ENCODE peak calls at places on chromosomes 7 and 10, in six cellular contexts. One of them, this sample, is unnamed. For H3K36me3, the result is how much of the 10 kb centered on the place peaks cover.

GRCh38 chr7:124898523-124898922 is 31.1 kb downstream of the POT1 start:
- DNase-seq in BJ: no peak
- DNase-seq in cardiac muscle cell: no peak
- DNase-seq in body of pancreas: no peak
- DNase-seq in uterus: no peak
- DNase-seq in heart left ventricle: no peak
- DNase-seq in this sample: no peak

GRCh38 chr7:41994746-41995110 is 242.3 kb downstream of the GLI3 start:
- DNase-seq in heart left ventricle: no peak
- DNase-seq in uterus: no peak
- DNase-seq in BJ: no peak
- DNase-seq in body of pancreas: no peak
- DNase-seq in cardiac muscle cell: no peak
- DNase-seq in this sample: no peak

GRCh38 chr10:5385224-5385623 is 19.4 kb downstream of the TUBAL3 start:
- DNase-seq in cardiac muscle cell: no peak
- DNase-seq in uterus: no peak
- DNase-seq in heart left ventricle: no peak
- DNase-seq in BJ: no peak
- DNase-seq in body of pancreas: no peak
- DNase-seq in this sample: no peak

GRCh38 chr10:22681783-22682183 is 32.6 kb downstream of the PIP4K2A start:
- DNase-seq in body of pancreas: no peak
- DNase-seq in heart left ventricle: no peak
- DNase-seq in uterus: no peak
- DNase-seq in cardiac muscle cell: no peak
- DNase-seq in BJ: no peak
- DNase-seq in this sample: no peak

GRCh38 chr7:7122701-7123281 is 59.6 kb upstream of the C1GALT1 start:
- DNase-seq in body of pancreas: no peak
- DNase-seq in heart left ventricle: no peak
- DNase-seq in uterus: no peak
- DNase-seq in BJ: no peak
- DNase-seq in cardiac muscle cell: no peak
- DNase-seq in this sample: no peak

GRCh38 chr7:100389437-100390088 is 16.3 kb downstream of the PILRA start:
- DNase-seq in cardiac muscle cell: no peak
- DNase-seq in uterus: no peak
- DNase-seq in heart left ventricle: no peak
- DNase-seq in BJ: no peak
- DNase-seq in body of pancreas: no peak
- DNase-seq in this sample: no peak

GRCh38 chr10:45308707-45309106 is 6.7 kb downstream of the OR13A1 start:
- DNase-seq in uterus: no peak
- DNase-seq in heart left ventricle: no peak
- DNase-seq in body of pancreas: no peak
- DNase-seq in cardiac muscle cell: peak
- DNase-seq in BJ: no peak
- DNase-seq in this sample: no peak

GRCh38 chr7:82335927-82336326 is 107.7 kb downstream of the CACNA2D1 start:
- DNase-seq in heart left ventricle: peak
- DNase-seq in cardiac muscle cell: peak
- DNase-seq in body of pancreas: no peak
- DNase-seq in BJ: no peak
- DNase-seq in uterus: no peak
- DNase-seq in this sample: peak

GRCh38 chr10:11901454-11902431 is 78.6 kb downstream of the PROSER2 start:
- DNase-seq in heart left ventricle: no peak
- DNase-seq in cardiac muscle cell: peak
- DNase-seq in BJ: no peak
- DNase-seq in uterus: no peak
- DNase-seq in body of pancreas: no peak
- DNase-seq in this sample: no peak

GRCh38 chr7:523436-524336 is 4.0 kb upstream of the PDGFA start:
- DNase-seq in cardiac muscle cell: no peak
- DNase-seq in body of pancreas: no peak
- DNase-seq in heart left ventricle: no peak
- DNase-seq in uterus: no peak
- DNase-seq in BJ: no peak
- DNase-seq in this sample: no peak

GRCh38 chr7:37901236-37901827 is 15.3 kb downstream of the SFRP4 start:
- DNase-seq in body of pancreas: no peak
- DNase-seq in uterus: no peak
- DNase-seq in cardiac muscle cell: peak
- DNase-seq in BJ: no peak
- DNase-seq in heart left ventricle: no peak
- DNase-seq in this sample: no peak

GRCh38 chr10:94992811-94993210 is 54.4 kb downstream of the CYP2C9 start:
- DNase-seq in heart left ventricle: no peak
- DNase-seq in body of pancreas: no peak
- DNase-seq in uterus: no peak
- DNase-seq in cardiac muscle cell: no peak
- DNase-seq in BJ: no peak
- DNase-seq in this sample: no peak

GRCh38 chr10:18666810-18667209 is 7.6 kb downstream of the ARL5B start:
- DNase-seq in heart left ventricle: no peak
- DNase-seq in cardiac muscle cell: no peak
- DNase-seq in body of pancreas: no peak
- DNase-seq in uterus: no peak
- DNase-seq in BJ: no peak
- DNase-seq in this sample: no peak

GRCh38 chr10:89391882-89392756 is at the start of gene IFIT1:
- DNase-seq in body of pancreas: peak
- DNase-seq in uterus: peak
- DNase-seq in BJ: peak
- DNase-seq in cardiac muscle cell: peak
- DNase-seq in heart left ventricle: peak
- DNase-seq in this sample: peak

GRCh38 chr7:24395512-24395911 is 111.5 kb downstream of the NPY start:
- DNase-seq in heart left ventricle: no peak
- DNase-seq in cardiac muscle cell: no peak
- DNase-seq in BJ: no peak
- DNase-seq in body of pancreas: no peak
- DNase-seq in uterus: no peak
- DNase-seq in this sample: peak

GRCh38 chr10:88389456-88389855 is 193.7 kb downstream of the RNLS start:
- DNase-seq in body of pancreas: peak
- DNase-seq in heart left ventricle: peak
- DNase-seq in cardiac muscle cell: peak
- DNase-seq in uterus: peak
- DNase-seq in BJ: no peak
- DNase-seq in this sample: no peak

GRCh38 chr7:131861620-131862346 is 305.4 kb upstream of the PODXL start:
- DNase-seq in cardiac muscle cell: no peak
- DNase-seq in BJ: peak
- DNase-seq in heart left ventricle: no peak
- DNase-seq in body of pancreas: no peak
- DNase-seq in uterus: no peak
- DNase-seq in this sample: no peak

GRCh38 chr7:12729112-12729511 is 41.7 kb downstream of the ARL4A start:
- DNase-seq in uterus: peak
- DNase-seq in body of pancreas: peak
- DNase-seq in heart left ventricle: peak
- DNase-seq in BJ: no peak
- DNase-seq in cardiac muscle cell: peak
- DNase-seq in this sample: peak

DNA sequence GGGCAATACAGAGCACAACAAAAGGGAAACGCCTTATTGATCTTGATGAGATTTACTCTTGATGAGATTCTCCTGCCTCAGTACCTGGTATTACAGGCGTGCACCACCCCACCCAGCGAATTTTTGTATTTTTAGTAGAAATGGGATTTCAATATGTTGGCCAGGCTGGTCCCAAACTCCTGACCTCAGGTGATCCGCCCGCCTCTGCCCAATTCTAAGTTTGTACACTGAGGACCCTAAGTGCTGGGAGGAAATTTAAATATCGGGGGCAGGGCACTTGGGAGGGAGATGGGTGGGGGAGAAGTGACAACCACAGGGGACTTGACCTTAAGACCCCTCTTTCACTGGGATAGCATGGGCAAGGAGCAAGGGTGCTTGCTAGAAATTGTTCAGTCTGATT is 14.1 kb downstream of the HNRNPF start:
- DNase-seq in body of pancreas: no peak
- DNase-seq in uterus: no peak
- DNase-seq in heart left ventricle: no peak
- DNase-seq in cardiac muscle cell: no peak
- DNase-seq in BJ: no peak
- DNase-seq in this sample: no peak
- H3K4me3 ChIP-seq in body of pancreas: no peak
- H3K4me3 ChIP-seq in uterus: no peak
- H3K4me3 ChIP-seq in heart left ventricle: no peak
- H3K4me3 ChIP-seq in cardiac muscle cell: peak
- H3K4me3 ChIP-seq in BJ: no peak
- H3K4me3 ChIP-seq in this sample: peak

GRCh38 chr10:110503528-110504110 is 5.9 kb downstream of the DUSP5 start:
- DNase-seq in cardiac muscle cell: no peak
- DNase-seq in heart left ventricle: no peak
- DNase-seq in uterus: no peak
- DNase-seq in body of pancreas: no peak
- DNase-seq in BJ: no peak
- DNase-seq in this sample: no peak

GRCh38 chr10:110502072-110502845 is 4.6 kb downstream of the DUSP5 start:
- DNase-seq in heart left ventricle: no peak
- DNase-seq in uterus: no peak
- DNase-seq in cardiac muscle cell: no peak
- DNase-seq in BJ: no peak
- DNase-seq in body of pancreas: no peak
- DNase-seq in this sample: no peak

GRCh38 chr10:110501142-110501937 is 3.6 kb downstream of the DUSP5 start:
- DNase-seq in heart left ventricle: peak
- DNase-seq in cardiac muscle cell: peak
- DNase-seq in uterus: peak
- DNase-seq in BJ: no peak
- DNase-seq in body of pancreas: peak
- DNase-seq in this sample: peak

GRCh38 chr10:110504111-110504735 is 6.5 kb downstream of the DUSP5 start:
- DNase-seq in BJ: no peak
- DNase-seq in uterus: peak
- DNase-seq in body of pancreas: no peak
- DNase-seq in heart left ventricle: peak
- DNase-seq in cardiac muscle cell: no peak
- DNase-seq in this sample: no peak

DNA sequence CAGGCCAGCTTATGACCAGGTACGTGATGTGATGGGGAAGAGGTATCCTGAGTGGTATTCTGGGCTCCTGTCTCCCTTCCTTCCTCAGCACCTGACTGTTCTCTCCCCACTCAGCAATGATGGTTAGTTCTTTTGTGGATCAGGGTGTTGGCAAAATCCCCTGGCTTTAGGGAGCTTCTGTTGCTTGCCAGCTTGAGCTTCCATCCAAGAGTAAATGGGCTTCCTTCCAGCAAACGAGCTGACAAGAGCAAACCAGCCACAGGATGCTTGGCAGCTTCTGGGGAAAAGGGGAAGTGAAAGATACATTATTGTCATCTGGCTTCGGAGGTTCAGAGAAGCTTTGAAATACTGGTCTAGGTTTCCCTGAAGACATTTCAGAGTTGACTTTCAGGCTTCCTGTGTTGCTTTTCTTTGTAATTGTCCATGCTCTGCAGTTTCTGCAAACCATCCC is 5.2 kb downstream of the DUSP5 start:
- DNase-seq in body of pancreas: no peak
- DNase-seq in heart left ventricle: peak
- DNase-seq in cardiac muscle cell: no peak
- DNase-seq in BJ: no peak
- DNase-seq in uterus: peak
- DNase-seq in this sample: no peak
- H3K36me3 ChIP-seq in body of pancreas: under half
- H3K36me3 ChIP-seq in heart left ventricle: under half
- H3K36me3 ChIP-seq in cardiac muscle cell: under half
- H3K36me3 ChIP-seq in BJ: under half
- H3K36me3 ChIP-seq in uterus: under half
- H3K36me3 ChIP-seq in this sample: under half

DNA sequence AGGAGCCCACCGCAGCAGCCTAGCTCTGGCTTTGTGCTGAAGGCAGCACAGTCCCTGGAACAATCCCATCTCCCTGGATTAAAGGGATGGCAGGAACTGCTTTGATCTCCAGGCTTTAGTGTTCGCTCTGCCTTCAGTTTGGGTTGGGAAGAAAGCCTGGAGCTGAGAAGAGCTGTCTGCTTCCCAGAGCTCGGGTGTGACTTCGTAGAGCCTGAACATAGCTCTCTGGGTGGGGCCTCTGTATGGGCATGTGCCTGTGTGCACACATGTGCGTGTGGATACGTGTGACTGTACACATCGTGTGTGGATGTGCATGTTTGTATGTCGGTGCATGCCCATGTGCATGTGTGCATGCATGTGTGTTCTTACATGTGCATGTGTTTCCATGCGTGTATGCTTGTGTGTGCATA is 8.7 kb downstream of the ADCY1 start:
- DNase-seq in body of pancreas: no peak
- DNase-seq in heart left ventricle: no peak
- DNase-seq in cardiac muscle cell: peak
- DNase-seq in BJ: no peak
- DNase-seq in uterus: no peak
- DNase-seq in this sample: no peak
- H3K4me3 ChIP-seq in body of pancreas: no peak
- H3K4me3 ChIP-seq in heart left ventricle: no peak
- H3K4me3 ChIP-seq in cardiac muscle cell: no peak
- H3K4me3 ChIP-seq in BJ: no peak
- H3K4me3 ChIP-seq in uterus: no peak
- H3K4me3 ChIP-seq in this sample: no peak

DNA sequence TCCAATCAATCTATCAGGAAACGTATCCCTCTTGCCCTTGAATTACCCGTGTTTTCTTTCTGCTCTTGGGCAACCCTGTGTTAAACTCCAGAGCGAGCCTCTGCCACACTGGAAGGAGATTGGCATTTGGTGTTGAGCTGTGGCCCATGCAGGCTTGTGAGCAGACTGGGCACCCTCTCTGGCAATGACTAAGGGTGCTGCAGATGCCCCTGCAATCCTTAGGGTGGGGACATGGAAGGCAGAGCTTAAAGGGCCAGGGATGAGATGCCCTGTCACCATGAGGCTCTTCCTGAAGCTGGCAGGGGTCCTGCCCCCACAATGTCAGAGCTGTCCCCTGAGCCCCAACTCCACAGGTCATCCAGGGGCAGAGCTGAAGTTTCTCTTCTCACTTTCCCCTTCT is 19.5 kb upstream of the FAM180A start:
- DNase-seq in BJ: no peak
- DNase-seq in body of pancreas: no peak
- DNase-seq in cardiac muscle cell: no peak
- DNase-seq in uterus: no peak
- DNase-seq in heart left ventricle: no peak
- DNase-seq in this sample: no peak
- H3K36me3 ChIP-seq in BJ: under half
- H3K36me3 ChIP-seq in body of pancreas: under half
- H3K36me3 ChIP-seq in cardiac muscle cell: under half
- H3K36me3 ChIP-seq in uterus: under half
- H3K36me3 ChIP-seq in heart left ventricle: under half
- H3K36me3 ChIP-seq in this sample: under half

This sample was measured in HAP-1.